ENCODE peak calls at places on chromosome 11, in six cellular contexts. X, J, I, S, D and N are unnamed samples.
A peak's percentile ranks its signal among the peaks of the same experiment; 100 is the strongest.

GRCh38 chr11:121368504-121368903 is 75.9 kb downstream of the SC5D start:
- DNase-seq in X (no peak), J (no peak), I (no peak), S (no peak), D (no peak), N (no peak)

GRCh38 chr11:58629857-58630256 is 7.4 kb downstream of the CNTF start:
- DNase-seq in X (no peak), J (peak; percentile 48), I (peak; percentile 53), S (no peak), D (peak; percentile 60), N (peak; percentile 34)

GRCh38 chr11:8038393-8038792 is 42.6 kb upstream of the TUB start:
- DNase-seq in X (no peak), J (peak; percentile 76), I (no peak), S (no peak), D (no peak), N (no peak)

GRCh38 chr11:79078999-79079398 is 361.8 kb downstream of the TENM4 start:
- DNase-seq in X (peak; percentile 26), J (no peak), I (no peak), S (no peak), D (no peak), N (no peak)

GRCh38 chr11:76455931-76456330 is 11.1 kb downstream of the EMSY start:
- DNase-seq in X (no peak), J (no peak), I (no peak), S (no peak), D (no peak), N (no peak)

GRCh38 chr11:14809466-14809865 is 82.6 kb downstream of the CYP2R1 start:
- DNase-seq in X (no peak), J (peak; percentile 19), I (no peak), S (no peak), D (no peak), N (no peak)

GRCh38 chr11:113249491-113249763 is 65.0 kb upstream of the TTC12 start:
- DNase-seq in X (no peak), J (no peak), I (no peak), S (no peak), D (no peak), N (no peak)

GRCh38 chr11:66686100-66686785 is 8.6 kb upstream of the RBM4B start:
- DNase-seq in X (no peak), J (no peak), I (no peak), S (peak; percentile 86), D (no peak), N (no peak)

GRCh38 chr11:28770806-28771205 is 662.6 kb downstream of the METTL15 start:
- DNase-seq in X (no peak), J (no peak), I (no peak), S (no peak), D (no peak), N (no peak)

GRCh38 chr11:133726576-133726975 is 118.7 kb downstream of the SPATA19 start:
- DNase-seq in X (no peak), J (no peak), I (no peak), S (no peak), D (no peak), N (no peak)

GRCh38 chr11:46382644-46383403 is 1.4 kb downstream of the MDK start:
- DNase-seq in X (no peak), J (peak; percentile 72), I (peak; percentile 70), S (no peak), D (peak; percentile 57), N (no peak)

GRCh38 chr11:1122356-1123002 is 35.3 kb upstream of the MUC5AC start:
- DNase-seq in X (no peak), J (no peak), I (no peak), S (no peak), D (no peak), N (no peak)

GRCh38 chr11:3989891-3990290 is 104.7 kb upstream of the RRM1 start:
- DNase-seq in X (no peak), J (no peak), I (no peak), S (no peak), D (no peak), N (peak; percentile 74)

GRCh38 chr11:70490723-70491558 is 92.6 kb downstream of the CTTN start:
- DNase-seq in X (no peak), J (no peak), I (no peak), S (no peak), D (no peak), N (no peak)

DNA sequence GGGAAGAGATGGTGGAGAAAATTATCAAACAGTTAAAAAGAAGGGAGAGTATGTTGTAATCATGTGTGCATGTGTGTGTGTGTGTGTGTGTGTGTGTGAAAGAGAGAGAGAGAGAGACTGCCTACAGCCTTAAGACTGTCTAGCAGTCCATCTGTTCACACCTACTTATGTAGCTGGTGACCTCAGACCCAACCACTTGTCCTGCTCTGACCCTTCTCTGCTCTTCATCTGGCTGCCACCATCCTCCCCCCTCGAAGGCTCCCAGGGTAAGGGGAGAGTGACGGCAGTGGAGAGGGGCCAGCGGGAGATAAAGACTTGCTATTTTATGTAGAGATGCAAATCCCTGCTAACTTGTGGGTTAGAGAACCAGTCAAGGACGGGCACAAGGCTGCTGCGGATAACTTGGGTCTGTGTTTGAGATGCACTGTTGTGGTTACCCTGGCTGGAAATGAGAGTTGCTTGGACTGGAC is 24.9 kb upstream of the GRAMD1B start:
- DNase-seq in X (no peak), J (no peak), I (peak; percentile 96), S (no peak), D (no peak), N (no peak)
- H3K4me1 ChIP-seq in X (peaks cover 5% of the 10 kb centered on the region), J (peaks cover 56% of the 10 kb centered on the region), I (peaks cover 45% of the 10 kb centered on the region), S (no peaks in the 10 kb centered on the region), D (no peaks in the 10 kb centered on the region), N (no peaks in the 10 kb centered on the region)

DNA sequence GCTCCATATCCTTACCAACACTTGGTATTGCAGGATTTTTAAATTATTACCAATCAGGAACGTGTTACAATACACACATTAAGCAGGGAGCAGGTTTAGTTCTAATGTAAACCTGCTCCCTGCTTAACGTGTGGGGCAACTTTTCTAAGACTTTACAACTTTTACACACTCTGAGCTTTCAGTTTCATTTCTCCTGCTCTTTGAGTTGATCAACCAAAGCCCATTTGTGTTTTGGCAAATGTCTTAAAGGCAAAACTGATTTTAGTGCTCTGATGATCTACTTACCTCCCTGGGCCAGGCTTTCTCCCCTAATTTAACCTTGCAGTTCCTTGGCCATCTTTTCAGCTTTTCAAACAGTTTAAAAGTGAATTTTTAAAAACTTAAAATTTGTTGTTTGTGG is 70.9 kb downstream of the ZBTB44 start:
- DNase-seq in X (no peak), J (no peak), I (no peak), S (no peak), D (no peak), N (no peak)
- H3K27me3 ChIP-seq in X (no peaks in the 10 kb centered on the region), J (no peaks in the 10 kb centered on the region), I (no peaks in the 10 kb centered on the region), S (no peaks in the 10 kb centered on the region), D (no peaks in the 10 kb centered on the region), N (no peaks in the 10 kb centered on the region)

GRCh38 chr11:61150656-61151544 is 10.3 kb downstream of the VPS37C start:
- DNase-seq in X (no peak), J (peak; percentile 53), I (no peak), S (no peak), D (no peak), N (no peak)
- H3K27ac ChIP-seq in X (no peak overlapping the region), J (peak overlapping the region; percentile 18), I (peak overlapping the region; percentile 86), S (no peak overlapping the region), D (no peak overlapping the region), N (no peak overlapping the region)

GRCh38 chr11:57430946-57431345 is 4.0 kb upstream of the SLC43A3 start:
- DNase-seq in X (no peak), J (no peak), I (no peak), S (no peak), D (no peak), N (no peak)
- H3K4me1 ChIP-seq in X (peaks cover 22% of the 10 kb centered on the region), J (no peaks in the 10 kb centered on the region), I (no peaks in the 10 kb centered on the region), S (no peaks in the 10 kb centered on the region), D (peaks cover 76% of the 10 kb centered on the region), N (peaks cover 9% of the 10 kb centered on the region)

GRCh38 chr11:117856252-117856651 is 20.2 kb downstream of the FXYD6 start:
- DNase-seq in X (no peak), J (no peak), I (no peak), S (no peak), D (no peak), N (no peak)
- H3K27me3 ChIP-seq in X (no peaks in the 10 kb centered on the region), J (no peaks in the 10 kb centered on the region), I (no peaks in the 10 kb centered on the region), S (no peaks in the 10 kb centered on the region), D (peaks cover 4% of the 10 kb centered on the region), N (no peaks in the 10 kb centered on the region)